ENCODE peak calls at places on chromosome 16, in five cellular contexts. C is T-cell, V is posterior vena cava, W is AG10803, F is MCF 10A. I is an unnamed sample.

GRCh38 chr16:17350212-17350611 is 120.5 kb downstream of the XYLT1 start:
- DNase-seq in C (no peak), V (peak; percentile 80), W (peak; percentile 81), F (no peak), I (no peak)

GRCh38 chr16:87372305-87372704 is 11.3 kb downstream of the FBXO31 start:
- DNase-seq in C (no peak), V (peak; percentile 45), W (no peak), F (no peak), I (no peak)

GRCh38 chr16:64182985-64183384 is 938.9 kb downstream of the CDH11 start:
- DNase-seq in C (no peak), V (no peak), W (peak; percentile 10), F (no peak), I (no peak)

GRCh38 chr16:87790278-87791023 is 24.7 kb upstream of the KLHDC4 start:
- DNase-seq in C (no peak), V (no peak), W (peak; percentile 31), F (peak; percentile 98), I (no peak)

GRCh38 chr16:10577305-10578202 is 2.8 kb downstream of the EMP2 start:
- DNase-seq in C (no peak), V (peak; percentile 84), W (peak; percentile 85), F (no peak), I (no peak)

GRCh38 chr16:48810436-48810802 is 200.4 kb upstream of the N4BP1 start:
- DNase-seq in C (no peak), V (no peak), W (no peak), F (no peak), I (no peak)

GRCh38 chr16:1152123-1152638 is 725 bp upstream of the CACNA1H start:
- DNase-seq in C (peak; percentile 64), V (no peak), W (no peak), F (no peak), I (peak; percentile 43)

GRCh38 chr16:10765772-10766171 is 22.1 kb downstream of the NUBP1 start:
- DNase-seq in C (peak; percentile 38), V (no peak), W (no peak), F (no peak), I (peak; percentile 24)